ENCODE peak calls at places on chromosomes 1 and 21, in five cellular contexts. One of them, this sample, is unnamed.

GRCh38 chr1:225700164-225700740 is 47.3 kb upstream of the ENAH start:
- DNase-seq in choroid plexus epithelial cell: peak; percentile 96
- DNase-seq in tibial nerve: no peak
- DNase-seq in psoas muscle: no peak
- DNase-seq in fibroblast of lung: peak; percentile 100
- DNase-seq in this sample: no peak

GRCh38 chr1:157155658-157156057 is 17.5 kb upstream of the ETV3 start:
- DNase-seq in choroid plexus epithelial cell: peak; percentile 14
- DNase-seq in tibial nerve: no peak
- DNase-seq in psoas muscle: no peak
- DNase-seq in fibroblast of lung: no peak
- DNase-seq in this sample: peak; percentile 85

GRCh38 chr1:29245876-29246275 is 9.6 kb downstream of the PTPRU start:
- DNase-seq in choroid plexus epithelial cell: peak; percentile 68
- DNase-seq in tibial nerve: no peak
- DNase-seq in psoas muscle: no peak
- DNase-seq in fibroblast of lung: peak; percentile 45
- DNase-seq in this sample: peak; percentile 29

GRCh38 chr1:75707191-75707590 is 17.3 kb upstream of the ACADM start:
- DNase-seq in choroid plexus epithelial cell: peak; percentile 15
- DNase-seq in tibial nerve: no peak
- DNase-seq in psoas muscle: no peak
- DNase-seq in fibroblast of lung: no peak
- DNase-seq in this sample: no peak

GRCh38 chr1:157880621-157881020 is 39.0 kb upstream of the CD5L start:
- DNase-seq in choroid plexus epithelial cell: no peak
- DNase-seq in tibial nerve: no peak
- DNase-seq in psoas muscle: no peak
- DNase-seq in fibroblast of lung: no peak
- DNase-seq in this sample: no peak

GRCh38 chr1:201469645-201470074 is 672 bp upstream of the PHLDA3 start:
- DNase-seq in choroid plexus epithelial cell: no peak
- DNase-seq in tibial nerve: no peak
- DNase-seq in psoas muscle: no peak
- DNase-seq in fibroblast of lung: no peak
- DNase-seq in this sample: no peak

GRCh38 chr1:8721681-8722324 is 95.6 kb downstream of the RERE start:
- DNase-seq in choroid plexus epithelial cell: peak; percentile 49
- DNase-seq in tibial nerve: no peak
- DNase-seq in psoas muscle: no peak
- DNase-seq in fibroblast of lung: no peak
- DNase-seq in this sample: no peak

GRCh38 chr1:111720274-111720976 is 18.8 kb downstream of the INKA2 start:
- DNase-seq in choroid plexus epithelial cell: no peak
- DNase-seq in tibial nerve: no peak
- DNase-seq in psoas muscle: peak; percentile 70
- DNase-seq in fibroblast of lung: no peak
- DNase-seq in this sample: no peak

GRCh38 chr1:219159946-219160645 is 13.6 kb upstream of the LYPLAL1 start:
- DNase-seq in choroid plexus epithelial cell: no peak
- DNase-seq in tibial nerve: no peak
- DNase-seq in psoas muscle: no peak
- DNase-seq in fibroblast of lung: peak; percentile 40
- DNase-seq in this sample: no peak

GRCh38 chr1:21238141-21238800 is 52.0 kb downstream of the ECE1 start:
- DNase-seq in choroid plexus epithelial cell: no peak
- DNase-seq in tibial nerve: no peak
- DNase-seq in psoas muscle: no peak
- DNase-seq in fibroblast of lung: peak; percentile 42
- DNase-seq in this sample: no peak

GRCh38 chr1:44484155-44484688 is 79.2 kb downstream of the RNF220 start:
- DNase-seq in choroid plexus epithelial cell: peak; percentile 49
- DNase-seq in tibial nerve: no peak
- DNase-seq in psoas muscle: no peak
- DNase-seq in fibroblast of lung: peak; percentile 84
- DNase-seq in this sample: no peak

GRCh38 chr1:42924249-42925131 is 34.2 kb downstream of the SLC2A1 start:
- DNase-seq in choroid plexus epithelial cell: peak; percentile 85
- DNase-seq in tibial nerve: peak; percentile 91
- DNase-seq in psoas muscle: peak; percentile 95
- DNase-seq in fibroblast of lung: peak; percentile 81
- DNase-seq in this sample: peak; percentile 98

GRCh38 chr1:47710075-47711071 is 272.5 kb downstream of the FOXD2 start:
- DNase-seq in choroid plexus epithelial cell: peak; percentile 70
- DNase-seq in tibial nerve: peak; percentile 73
- DNase-seq in psoas muscle: peak; percentile 86
- DNase-seq in fibroblast of lung: peak; percentile 20
- DNase-seq in this sample: peak; percentile 87

GRCh38 chr1:239930646-239931262 is 160.9 kb upstream of the FMN2 start:
- DNase-seq in choroid plexus epithelial cell: peak; percentile 3
- DNase-seq in tibial nerve: no peak
- DNase-seq in psoas muscle: no peak
- DNase-seq in fibroblast of lung: peak; percentile 36
- DNase-seq in this sample: no peak

GRCh38 chr1:173445656-173446055 is 31.5 kb upstream of the PRDX6 start:
- DNase-seq in choroid plexus epithelial cell: no peak
- DNase-seq in tibial nerve: no peak
- DNase-seq in psoas muscle: no peak
- DNase-seq in fibroblast of lung: no peak
- DNase-seq in this sample: no peak

GRCh38 chr1:152960452-152961044 is 9.9 kb upstream of the SPRR4 start:
- DNase-seq in choroid plexus epithelial cell: no peak
- DNase-seq in tibial nerve: no peak
- DNase-seq in psoas muscle: no peak
- DNase-seq in fibroblast of lung: no peak
- DNase-seq in this sample: no peak

DNA sequence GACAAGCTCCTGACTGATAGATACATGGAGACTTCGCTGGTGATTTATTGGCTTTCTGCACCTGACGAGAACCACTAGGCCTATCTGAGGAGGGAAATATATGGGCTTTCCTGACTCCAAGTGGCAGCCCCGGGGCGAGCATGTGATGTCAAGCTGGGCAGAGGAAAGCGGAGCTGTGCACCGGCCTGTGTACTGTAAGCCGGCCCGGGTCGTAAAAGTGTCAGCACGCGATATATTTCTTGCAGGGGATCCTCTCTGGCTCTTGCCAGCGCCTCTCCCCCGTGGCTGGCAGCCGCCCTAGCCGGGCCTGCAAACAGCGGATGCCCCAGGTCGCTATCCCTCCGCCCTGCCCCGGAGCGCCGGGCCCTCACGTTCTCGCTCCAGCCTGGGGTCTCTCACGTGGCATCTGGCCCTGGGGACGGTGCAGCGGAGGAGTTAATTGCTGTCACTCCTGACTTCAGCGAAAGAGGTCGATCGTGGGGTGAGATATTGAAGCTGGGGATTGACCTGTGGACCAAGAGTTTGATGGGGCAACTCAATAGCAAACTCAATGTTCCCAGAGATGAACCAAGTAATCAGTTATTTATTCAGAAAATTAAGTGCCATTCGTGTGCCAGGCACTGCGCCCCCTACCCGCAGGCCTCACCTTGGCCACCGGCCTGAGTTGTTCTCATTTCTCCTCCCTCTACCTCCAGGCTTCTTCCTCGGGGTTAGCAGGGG is 41.0 kb upstream of the HAO2 start:
- DNase-seq in choroid plexus epithelial cell: peak; percentile 42
- DNase-seq in tibial nerve: no peak
- DNase-seq in psoas muscle: peak; percentile 61
- DNase-seq in fibroblast of lung: peak; percentile 18
- DNase-seq in this sample: peak; percentile 83
- TF ChIP-seq CTCF in choroid plexus epithelial cell: peak; percentile 56
- TF ChIP-seq CTCF in tibial nerve: no peak
- TF ChIP-seq CTCF in psoas muscle: peak; percentile 12
- TF ChIP-seq CTCF in fibroblast of lung: peak; percentile 48
- TF ChIP-seq CTCF in this sample: peak; percentile 40

GRCh38 chr1:161481624-161482392 is 23.4 kb upstream of the FCGR2A start:
- DNase-seq in choroid plexus epithelial cell: no peak
- DNase-seq in tibial nerve: no peak
- DNase-seq in psoas muscle: no peak
- DNase-seq in fibroblast of lung: no peak
- DNase-seq in this sample: no peak

GRCh38 chr1:161482610-161483009 is 22.6 kb upstream of the FCGR2A start:
- DNase-seq in choroid plexus epithelial cell: no peak
- DNase-seq in tibial nerve: no peak
- DNase-seq in psoas muscle: no peak
- DNase-seq in fibroblast of lung: no peak
- DNase-seq in this sample: no peak

GRCh38 chr1:161486806-161487482 is 18.3 kb upstream of the FCGR2A start:
- DNase-seq in choroid plexus epithelial cell: peak; percentile 84
- DNase-seq in tibial nerve: no peak
- DNase-seq in psoas muscle: no peak
- DNase-seq in fibroblast of lung: peak; percentile 39
- DNase-seq in this sample: no peak

GRCh38 chr1:161483361-161483760 is 21.9 kb upstream of the FCGR2A start:
- DNase-seq in choroid plexus epithelial cell: no peak
- DNase-seq in tibial nerve: no peak
- DNase-seq in psoas muscle: no peak
- DNase-seq in fibroblast of lung: no peak
- DNase-seq in this sample: no peak

GRCh38 chr1:161484613-161485012 is 20.6 kb upstream of the FCGR2A start:
- DNase-seq in choroid plexus epithelial cell: peak; percentile 33
- DNase-seq in tibial nerve: no peak
- DNase-seq in psoas muscle: no peak
- DNase-seq in fibroblast of lung: no peak
- DNase-seq in this sample: no peak
- TF ChIP-seq CTCF in choroid plexus epithelial cell: peak; percentile 57
- TF ChIP-seq CTCF in tibial nerve: peak; percentile 28
- TF ChIP-seq CTCF in psoas muscle: no peak
- TF ChIP-seq CTCF in fibroblast of lung: no peak
- TF ChIP-seq CTCF in this sample: peak; percentile 5

GRCh38 chr1:109482242-109482641 is 1.5 kb upstream of the ATXN7L2 start:
- DNase-seq in choroid plexus epithelial cell: no peak
- DNase-seq in tibial nerve: no peak
- DNase-seq in psoas muscle: no peak
- DNase-seq in fibroblast of lung: no peak
- DNase-seq in this sample: no peak

GRCh38 chr1:109484519-109484975 is 842 bp downstream of the ATXN7L2 start:
- DNase-seq in choroid plexus epithelial cell: no peak
- DNase-seq in tibial nerve: no peak
- DNase-seq in psoas muscle: no peak
- DNase-seq in fibroblast of lung: no peak
- DNase-seq in this sample: no peak

GRCh38 chr1:109481646-109482045 is 2.1 kb upstream of the ATXN7L2 start:
- DNase-seq in choroid plexus epithelial cell: no peak
- DNase-seq in tibial nerve: no peak
- DNase-seq in psoas muscle: no peak
- DNase-seq in fibroblast of lung: no peak
- DNase-seq in this sample: no peak

GRCh38 chr1:109483658-109484518 is at the start of gene ATXN7L2:
- DNase-seq in choroid plexus epithelial cell: peak; percentile 95
- DNase-seq in tibial nerve: peak; percentile 77
- DNase-seq in psoas muscle: peak; percentile 97
- DNase-seq in fibroblast of lung: peak; percentile 81
- DNase-seq in this sample: peak; percentile 98

DNA sequence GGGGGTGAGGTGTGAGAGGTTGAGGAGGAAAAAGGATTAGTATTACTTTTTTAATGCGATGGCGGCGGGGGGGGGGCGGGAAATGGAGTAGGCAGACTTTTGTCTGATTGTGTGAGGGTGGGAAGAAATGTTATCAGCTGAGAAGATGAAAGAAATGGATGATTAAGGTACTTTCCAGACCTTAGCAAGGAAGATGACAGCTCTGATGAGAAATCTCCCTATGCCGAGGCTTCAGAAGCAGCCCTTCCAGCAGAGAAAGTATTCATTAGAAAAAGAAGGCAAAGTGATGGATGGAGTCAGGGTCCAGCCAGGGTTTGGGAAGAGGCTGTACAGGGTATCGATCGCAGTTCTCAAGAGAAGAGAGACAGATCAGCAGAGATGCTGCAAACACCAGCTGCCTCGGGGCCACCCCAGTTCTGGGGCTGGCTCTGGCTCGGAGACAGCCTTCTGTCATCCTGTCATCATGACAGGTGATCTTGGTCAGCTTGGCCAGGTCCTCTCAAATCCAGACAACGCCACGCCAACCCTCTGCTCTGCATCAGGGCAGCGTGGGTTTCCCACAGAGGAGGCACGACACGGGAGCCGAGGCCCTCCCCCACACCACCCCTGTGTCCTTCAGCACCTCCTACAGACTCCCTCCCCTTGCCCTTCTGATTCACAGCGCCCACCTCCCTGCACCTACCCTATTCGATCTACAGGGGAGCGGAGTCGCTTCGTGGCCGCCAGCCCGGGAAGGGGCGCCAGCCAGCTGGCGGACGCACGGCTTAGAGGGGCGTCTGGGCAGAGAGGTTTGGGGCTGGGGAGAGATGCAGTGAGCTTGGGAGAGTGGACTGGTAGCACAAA is 688 bp upstream of the ATXN7L2 start:
- DNase-seq in choroid plexus epithelial cell: no peak
- DNase-seq in tibial nerve: no peak
- DNase-seq in psoas muscle: peak; percentile 74
- DNase-seq in fibroblast of lung: peak; percentile 26
- DNase-seq in this sample: peak; percentile 85
- TF ChIP-seq CTCF in choroid plexus epithelial cell: no peak
- TF ChIP-seq CTCF in tibial nerve: no peak
- TF ChIP-seq CTCF in psoas muscle: no peak
- TF ChIP-seq CTCF in fibroblast of lung: no peak
- TF ChIP-seq CTCF in this sample: no peak

GRCh38 chr21:28018213-28018612 is 974.5 kb downstream of the LTN1 start:
- DNase-seq in choroid plexus epithelial cell: no peak
- DNase-seq in tibial nerve: no peak
- DNase-seq in psoas muscle: no peak
- DNase-seq in fibroblast of lung: no peak
- DNase-seq in this sample: no peak

GRCh38 chr21:28016571-28016970 is 976.1 kb downstream of the LTN1 start:
- DNase-seq in choroid plexus epithelial cell: peak; percentile 36
- DNase-seq in tibial nerve: no peak
- DNase-seq in psoas muscle: no peak
- DNase-seq in fibroblast of lung: peak; percentile 16
- DNase-seq in this sample: no peak

DNA sequence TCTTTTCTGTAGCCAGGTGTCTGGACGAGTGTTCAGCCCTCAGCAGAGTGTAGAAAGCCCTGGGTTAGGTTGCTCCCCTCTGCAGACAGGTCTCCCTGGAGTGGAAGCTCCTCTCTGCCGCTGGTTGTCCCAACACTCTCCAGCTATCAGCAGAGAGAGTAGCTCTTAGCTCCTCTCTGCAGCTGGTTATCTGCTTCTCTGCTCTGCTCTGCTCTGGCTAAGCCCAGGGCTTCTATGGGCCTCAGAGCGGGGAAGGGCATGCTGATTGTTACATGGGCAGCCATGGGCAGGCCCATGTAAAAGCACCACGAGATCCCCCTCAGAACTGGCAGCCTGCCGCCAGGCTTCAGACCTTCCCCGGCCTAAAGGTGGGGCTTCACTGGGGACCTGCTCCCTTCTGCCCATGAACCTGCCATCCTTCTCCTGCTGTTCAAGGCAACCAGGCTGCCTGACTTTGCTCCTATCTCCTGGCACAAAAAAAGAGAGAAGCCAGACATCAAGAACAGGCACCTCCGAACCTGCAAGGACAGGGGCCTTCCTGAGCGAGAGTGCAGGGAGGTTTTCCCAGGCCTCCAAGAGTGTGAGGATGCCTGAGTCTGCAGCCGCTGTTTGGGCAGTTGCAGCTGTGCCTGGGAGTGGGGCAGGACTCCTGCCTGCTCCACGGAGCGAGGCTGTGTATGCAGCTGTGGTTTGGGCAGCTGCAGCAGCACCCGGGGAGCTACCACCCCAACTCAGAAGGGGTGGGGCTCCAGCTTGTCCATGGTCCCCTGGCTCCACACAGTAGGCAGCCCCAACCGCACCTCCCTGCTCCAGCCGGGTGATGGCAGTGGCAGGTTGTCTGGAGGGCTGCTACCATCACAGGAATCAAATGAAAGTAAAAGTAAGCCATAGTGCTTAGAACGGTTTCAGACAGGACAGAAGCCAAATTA is 973.7 kb downstream of the LTN1 start:
- DNase-seq in choroid plexus epithelial cell: peak; percentile 26
- DNase-seq in tibial nerve: no peak
- DNase-seq in psoas muscle: peak; percentile 59
- DNase-seq in fibroblast of lung: no peak
- DNase-seq in this sample: no peak
- TF ChIP-seq CTCF in choroid plexus epithelial cell: peak; percentile 40
- TF ChIP-seq CTCF in tibial nerve: no peak
- TF ChIP-seq CTCF in psoas muscle: peak; percentile 37
- TF ChIP-seq CTCF in fibroblast of lung: no peak
- TF ChIP-seq CTCF in this sample: no peak

This sample was measured in kidney.